ENCODE peak calls at places on chromosomes 5 and 9, in eight cellular contexts. Q is Peyer's patch, L is IMR-90, V is pancreas, U is heart left ventricle, O is right lobe of liver, J is colonic mucosa, S is endothelial cell of umbilical vein. D is an unnamed sample. For H3K36me3, the result is how much of the 10 kb centered on the place peaks cover.

GRCh38 chr9:115211413-115212204 is 93.7 kb upstream of the TNC start:
- DNase-seq in L (peak), S (no peak), V (no peak), J (no peak), O (no peak), Q (no peak), U (no peak), D (no peak)

GRCh38 chr5:68396722-68397121 is 181.2 kb downstream of the PIK3R1 start:
- DNase-seq in O (no peak), U (no peak), V (no peak), J (peak), S (no peak), L (no peak), Q (no peak), D (no peak)

GRCh38 chr9:97309260-97309659 is 1.8 kb downstream of the CCDC180 start:
- DNase-seq in L (no peak), U (no peak), O (no peak), S (no peak), J (no peak), Q (no peak), V (no peak), D (no peak)

GRCh38 chr5:138601444-138601843 is 26.2 kb upstream of the HSPA9 start:
- DNase-seq in S (no peak), U (no peak), Q (no peak), V (no peak), L (peak), O (no peak), J (no peak), D (no peak)

GRCh38 chr9:91119147-91119546 is 242.6 kb downstream of the AUH start:
- DNase-seq in U (no peak), J (no peak), O (no peak), Q (no peak), S (no peak), V (no peak), L (peak), D (no peak)

GRCh38 chr5:97528941-97529340 is 345.9 kb upstream of the RIOK2 start:
- DNase-seq in V (no peak), O (no peak), S (peak), Q (no peak), L (peak), J (no peak), U (peak), D (no peak)

GRCh38 chr9:120925535-120926396 is 830 bp downstream of the TRAF1 start:
- DNase-seq in S (peak), L (peak), O (no peak), U (no peak), J (no peak), V (no peak), Q (peak), D (peak)

GRCh38 chr9:88074931-88075330 is 63.3 kb downstream of the SPATA31C2 start:
- DNase-seq in Q (no peak), L (no peak), U (no peak), O (no peak), J (no peak), V (no peak), S (no peak), D (no peak)

GRCh38 chr5:139854953-139855352 is 59.3 kb downstream of the PSD2 start:
- DNase-seq in V (no peak), S (no peak), Q (no peak), O (no peak), J (no peak), U (no peak), L (no peak), D (no peak)

GRCh38 chr5:177369050-177369912 is 11.6 kb downstream of the RGS14 start:
- DNase-seq in L (no peak), V (no peak), Q (no peak), U (no peak), S (peak), J (no peak), O (no peak), D (no peak)

GRCh38 chr5:115366223-115366622 is 69.8 kb upstream of the CCDC112 start:
- DNase-seq in J (no peak), V (no peak), U (no peak), L (peak), Q (no peak), O (no peak), S (peak), D (no peak)

GRCh38 chr5:130720355-130720754 is 444.7 kb downstream of the HINT1 start:
- DNase-seq in O (no peak), U (no peak), Q (no peak), S (peak), L (no peak), V (no peak), J (no peak), D (no peak)

GRCh38 chr5:10272053-10272869 is 22.2 kb downstream of the CCT5 start:
- DNase-seq in S (no peak), U (no peak), V (no peak), O (no peak), J (peak), Q (no peak), L (no peak), D (no peak)

GRCh38 chr5:127320032-127320945 is 29.7 kb downstream of the MEGF10 start:
- DNase-seq in Q (no peak), U (no peak), O (no peak), V (no peak), S (no peak), J (no peak), L (no peak), D (peak)

GRCh38 chr5:79702606-79703380 is 13.2 kb downstream of the CMYA5 start:
- DNase-seq in Q (no peak), V (no peak), L (no peak), S (peak), O (no peak), J (no peak), U (no peak), D (no peak)

GRCh38 chr9:106305428-106306133 is 557.4 kb upstream of the ZNF462 start:
- DNase-seq in J (no peak), L (no peak), U (no peak), Q (no peak), O (no peak), V (no peak), S (no peak), D (no peak)

GRCh38 chr5:33238826-33239670 is 201.7 kb upstream of the TARS1 start:
- DNase-seq in U (no peak), J (no peak), V (no peak), O (no peak), Q (no peak), S (peak), L (no peak), D (no peak)

GRCh38 chr5:149262315-149262714 is 9.3 kb upstream of the AFAP1L1 start:
- DNase-seq in L (no peak), J (no peak), O (no peak), Q (no peak), U (no peak), S (no peak), V (no peak), D (no peak)

GRCh38 chr5:36507332-36507952 is 99.0 kb upstream of the SLC1A3 start:
- DNase-seq in L (peak), V (peak), U (peak), S (peak), O (peak), J (peak), Q (peak), D (no peak)

GRCh38 chr5:130136300-130136699 is 232.0 kb downstream of the CHSY3 start:
- DNase-seq in L (no peak), S (no peak), V (no peak), J (no peak), U (no peak), O (no peak), Q (no peak), D (no peak)

GRCh38 chr9:71719088-71719487 is 49.2 kb downstream of the CEMIP2 start:
- DNase-seq in V (no peak), J (no peak), S (no peak), O (no peak), L (no peak), U (no peak), Q (no peak), D (no peak)

GRCh38 chr5:155049569-155050383 is 36.2 kb downstream of the KIF4B start:
- DNase-seq in J (no peak), L (peak), U (no peak), V (no peak), Q (no peak), O (no peak), S (peak), D (no peak)

GRCh38 chr9:72579880-72580570 is 58.6 kb downstream of the TMC1 start:
- DNase-seq in U (no peak), J (no peak), Q (no peak), V (no peak), S (peak), O (no peak), L (peak), D (no peak)

GRCh38 chr5:177455036-177455660 is 8.5 kb downstream of the PRR7 start:
- DNase-seq in S (peak), Q (peak), U (peak), L (peak), O (peak), J (peak), V (peak), D (peak)

GRCh38 chr5:96852769-96853168 is 23.5 kb upstream of the ERAP2 start:
- DNase-seq in S (no peak), J (no peak), U (no peak), Q (no peak), V (no peak), O (no peak), L (peak), D (no peak)

GRCh38 chr9:87580941-87581438 is 83.3 kb downstream of the DAPK1 start:
- DNase-seq in Q (no peak), J (no peak), U (no peak), O (no peak), S (no peak), L (no peak), V (no peak), D (no peak)

GRCh38 chr9:105661011-105661410 is 1.2 kb upstream of the TAL2 start:
- DNase-seq in U (no peak), J (no peak), L (no peak), Q (no peak), O (no peak), S (no peak), V (no peak), D (no peak)

GRCh38 chr5:156595132-156595787 is 254.8 kb upstream of the PPP1R2B start:
- DNase-seq in Q (no peak), U (peak), J (no peak), V (no peak), L (no peak), S (no peak), O (no peak), D (no peak)

GRCh38 chr5:132008961-132009680 is 2.3 kb downstream of the ACSL6 start:
- DNase-seq in S (no peak), Q (peak), J (no peak), O (no peak), L (no peak), U (no peak), V (peak), D (no peak)

GRCh38 chr5:127229185-127229889 is 61.3 kb upstream of the MEGF10 start:
- DNase-seq in L (peak), Q (peak), S (peak), U (peak), J (peak), O (peak), V (peak), D (peak)

GRCh38 chr5:177024559-177024958 is 2.1 kb downstream of the ZNF346 start:
- DNase-seq in O (no peak), V (no peak), S (no peak), J (no peak), U (no peak), L (no peak), Q (no peak), D (no peak)

GRCh38 chr5:170020423-170020822 is 40.1 kb upstream of the INSYN2B start:
- DNase-seq in O (no peak), U (no peak), Q (no peak), S (no peak), V (no peak), L (no peak), J (no peak), D (no peak)
- H3K4me3 ChIP-seq in O (no peak), U (no peak), Q (no peak), S (no peak), V (no peak), L (no peak), J (no peak), D (no peak)

GRCh38 chr9:38385896-38386295 is 6.6 kb upstream of the ALDH1B1 start:
- DNase-seq in U (no peak), J (no peak), L (no peak), S (no peak), O (peak), Q (no peak), V (no peak), D (no peak)

GRCh38 chr9:38387751-38388150 is 4.8 kb upstream of the ALDH1B1 start:
- DNase-seq in S (no peak), U (no peak), J (no peak), V (no peak), L (no peak), Q (no peak), O (no peak), D (no peak)

GRCh38 chr9:38382141-38382540 is 10.4 kb upstream of the ALDH1B1 start:
- DNase-seq in L (no peak), O (peak), U (no peak), J (no peak), Q (no peak), S (no peak), V (no peak), D (no peak)

GRCh38 chr9:38386319-38386895 is 6.1 kb upstream of the ALDH1B1 start:
- DNase-seq in L (no peak), U (no peak), O (peak), V (no peak), J (no peak), Q (no peak), S (no peak), D (no peak)

GRCh38 chr9:38384990-38385848 is 7.3 kb upstream of the ALDH1B1 start:
- DNase-seq in J (no peak), U (no peak), Q (no peak), O (no peak), L (no peak), S (peak), V (no peak), D (no peak)
- H3K36me3 ChIP-seq in J (under half), U (under half), Q (under half), O (under half), L (under half), S (under half), V (under half), D (under half)

DNA sequence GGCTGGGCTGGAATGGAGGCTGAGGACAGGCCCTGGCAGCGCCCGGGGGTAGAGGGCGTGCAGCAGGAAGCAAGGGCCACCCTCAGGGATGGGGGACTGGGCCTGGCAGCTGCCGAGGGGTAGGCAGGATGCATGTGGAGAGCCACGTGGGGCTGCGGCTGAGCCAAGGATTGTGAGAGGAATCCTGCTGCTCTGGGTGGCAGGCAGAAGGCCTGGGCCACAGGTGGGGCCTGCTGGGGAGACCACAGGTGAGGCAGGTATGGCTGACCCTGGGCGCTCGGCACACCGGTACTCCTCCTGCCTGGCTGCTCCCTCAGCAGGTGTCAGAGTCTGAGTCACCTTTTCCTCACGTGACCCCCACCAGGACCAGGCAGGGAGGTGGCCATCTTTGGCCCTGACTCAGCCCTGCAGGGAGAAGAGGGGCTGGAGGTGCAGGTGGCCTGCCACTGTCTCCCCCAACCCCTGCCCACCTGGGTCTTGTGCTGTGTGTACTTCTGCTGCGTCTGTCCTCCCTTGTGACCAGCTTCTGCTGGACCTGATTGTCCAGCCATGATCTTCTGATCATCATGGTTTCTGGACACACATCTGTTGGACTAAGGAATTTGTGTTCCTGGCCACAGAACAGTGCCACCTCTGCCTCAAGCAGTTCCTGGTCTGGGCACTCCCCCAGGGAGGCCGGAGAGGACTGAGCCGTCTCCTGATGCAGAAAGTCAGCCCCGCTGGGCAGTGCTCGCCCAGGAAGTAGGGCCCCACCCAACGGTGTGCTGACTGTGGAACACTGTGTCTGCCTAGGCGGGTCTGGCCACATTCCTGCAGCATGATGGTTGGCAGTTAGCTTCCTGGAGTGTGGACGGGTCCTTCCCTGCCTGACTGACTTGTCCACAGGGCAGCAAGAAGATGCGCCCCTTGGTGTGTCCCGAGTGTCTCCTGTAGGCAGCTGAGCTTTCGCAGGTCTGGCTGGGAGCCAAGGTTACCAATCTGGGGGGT is 6.4 kb downstream of the ARRDC1 start:
- DNase-seq in L (peak), O (no peak), U (no peak), Q (peak), J (peak), S (no peak), V (peak), D (no peak)
- TF ChIP-seq CTCF in L (no peak), O (no peak), U (no peak), Q (no peak), J (no peak), S (no peak), V (no peak), D (no peak)

GRCh38 chr9:128637656-128638055 is 19.0 kb downstream of the DYNC2I2 start:
- DNase-seq in L (peak), V (no peak), Q (no peak), U (peak), S (peak), J (no peak), O (no peak), D (no peak)

GRCh38 chr9:128636556-128637530 is 19.8 kb downstream of the DYNC2I2 start:
- DNase-seq in Q (no peak), O (no peak), L (no peak), U (peak), J (no peak), V (no peak), S (no peak), D (no peak)

GRCh38 chr9:128634651-128635262 is 21.9 kb downstream of the DYNC2I2 start:
- DNase-seq in O (peak), Q (no peak), L (no peak), U (no peak), J (no peak), S (no peak), V (no peak), D (no peak)

GRCh38 chr9:128635266-128636023 is 21.2 kb downstream of the DYNC2I2 start:
- DNase-seq in U (peak), O (peak), J (peak), V (peak), S (peak), L (peak), Q (peak), D (no peak)

DNA sequence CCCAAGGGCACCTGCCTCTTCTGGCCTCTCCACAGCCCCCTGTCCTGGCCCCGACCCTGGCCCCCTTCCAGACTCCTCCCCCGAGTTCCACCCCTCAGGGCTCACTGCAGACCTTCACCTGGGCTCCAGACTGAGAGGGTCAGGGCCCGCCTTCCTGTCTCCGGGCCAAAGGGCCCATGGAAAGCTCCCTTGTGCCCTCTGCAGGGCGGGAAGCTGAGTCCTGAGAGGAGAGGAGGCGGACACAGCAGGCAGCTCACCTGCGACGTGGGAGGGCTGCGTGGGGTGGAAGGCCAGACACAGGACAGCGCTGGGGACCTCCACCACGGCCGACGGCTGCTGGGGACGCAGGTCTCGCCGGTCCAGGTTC is 20.6 kb downstream of the DYNC2I2 start:
- DNase-seq in O (peak), V (peak), U (peak), S (no peak), Q (peak), J (peak), L (no peak), D (no peak)
- H3K4me3 ChIP-seq in O (peak), V (no peak), U (peak), S (no peak), Q (no peak), J (no peak), L (no peak), D (no peak)

GRCh38 chr9:133098104-133098754 is 22.8 kb downstream of the RALGDS start:
- DNase-seq in J (no peak), Q (peak), V (no peak), U (peak), S (no peak), O (peak), L (no peak), D (no peak)
- H3K36me3 ChIP-seq in J (under half), Q (under half), V (half or more), U (under half), S (under half), O (under half), L (under half), D (under half)

GRCh38 chr5:173703466-173703865 is 87.0 kb upstream of the BOD1 start:
- DNase-seq in L (no peak), O (no peak), U (no peak), V (no peak), Q (no peak), S (no peak), J (no peak), D (no peak)

GRCh38 chr5:173704615-173705511 is 88.4 kb upstream of the BOD1 start:
- DNase-seq in L (no peak), V (no peak), O (no peak), Q (no peak), S (no peak), J (no peak), U (no peak), D (no peak)

GRCh38 chr5:173707392-173707791 is 90.9 kb upstream of the BOD1 start:
- DNase-seq in J (no peak), U (peak), S (no peak), Q (peak), V (no peak), L (peak), O (no peak), D (no peak)

GRCh38 chr5:173706700-173707099 is 90.2 kb upstream of the BOD1 start:
- DNase-seq in U (no peak), L (no peak), Q (no peak), V (no peak), J (no peak), S (no peak), O (no peak), D (no peak)

DNA sequence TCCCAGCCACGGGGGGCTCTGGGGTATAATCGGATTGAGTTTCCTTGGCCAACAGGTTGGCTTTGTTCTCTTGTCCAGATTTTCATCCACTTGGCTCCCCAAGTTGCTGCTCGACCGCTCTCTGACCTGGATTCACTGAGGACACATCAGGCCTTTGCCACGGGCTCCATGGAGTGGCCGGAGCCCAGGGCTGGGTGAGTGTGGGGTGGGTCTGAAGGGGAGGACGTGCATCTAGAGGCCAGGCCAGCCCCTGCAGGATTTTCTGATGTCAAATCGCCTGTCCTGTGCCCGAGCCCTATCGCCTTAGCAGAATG is 89.0 kb upstream of the BOD1 start:
- DNase-seq in L (no peak), S (no peak), J (no peak), O (no peak), V (no peak), Q (no peak), U (no peak), D (no peak)
- TF ChIP-seq CTCF in L (no peak), S (no peak), J (no peak), O (no peak), V (no peak), Q (no peak), U (no peak), D (no peak)